ENCODE peak calls at places on chromosomes 12 and 14, in four cellular contexts. E is pancreas, Y is cardiac muscle cell, K is endothelial cell of umbilical vein. C is an unnamed sample.

GRCh38 chr12:126602611-126603010 is 1537.4 kb downstream of the AACS start:
- DNase-seq in E (no peak), Y (no peak), K (no peak), C (no peak)

GRCh38 chr12:6443361-6443983 is 1.3 kb upstream of the CD27 start:
- DNase-seq in E (no peak), Y (no peak), K (no peak), C (no peak)

GRCh38 chr14:77882098-77882497 is 82.2 kb downstream of the ADCK1 start:
- DNase-seq in E (peak), Y (peak), K (no peak), C (peak)

GRCh38 chr12:100295764-100296555 is 29.0 kb downstream of the SCYL2 start:
- DNase-seq in E (no peak), Y (no peak), K (peak), C (no peak)

GRCh38 chr12:112381421-112381897 is 772 bp downstream of the HECTD4 start:
- DNase-seq in E (no peak), Y (no peak), K (peak), C (no peak)

GRCh38 chr12:94186461-94187237 is 38.3 kb downstream of the PLXNC1 start:
- DNase-seq in E (peak), Y (peak), K (no peak), C (peak)

GRCh38 chr14:69046468-69046867 is 67.4 kb upstream of the ACTN1 start:
- DNase-seq in E (no peak), Y (peak), K (peak), C (no peak)

GRCh38 chr12:112421363-112421762 is 2.6 kb downstream of the PTPN11 start:
- DNase-seq in E (no peak), Y (no peak), K (no peak), C (no peak)

GRCh38 chr14:64232095-64232830 is 61.9 kb downstream of the ESR2 start:
- DNase-seq in E (no peak), Y (peak), K (peak), C (no peak)

GRCh38 chr14:41606249-41607118 is at the start of gene LRFN5:
- DNase-seq in E (peak), Y (peak), K (no peak), C (no peak)

GRCh38 chr12:24631691-24632090 is 317.2 kb downstream of the BCAT1 start:
- DNase-seq in E (no peak), Y (no peak), K (no peak), C (no peak)

GRCh38 chr14:76784881-76785280 is 23.6 kb downstream of the VASH1 start:
- DNase-seq in E (peak), Y (peak), K (peak), C (peak)

GRCh38 chr12:124994435-124994975 is 1.1 kb downstream of the BRI3BP start:
- DNase-seq in E (no peak), Y (peak), K (no peak), C (no peak)

DNA sequence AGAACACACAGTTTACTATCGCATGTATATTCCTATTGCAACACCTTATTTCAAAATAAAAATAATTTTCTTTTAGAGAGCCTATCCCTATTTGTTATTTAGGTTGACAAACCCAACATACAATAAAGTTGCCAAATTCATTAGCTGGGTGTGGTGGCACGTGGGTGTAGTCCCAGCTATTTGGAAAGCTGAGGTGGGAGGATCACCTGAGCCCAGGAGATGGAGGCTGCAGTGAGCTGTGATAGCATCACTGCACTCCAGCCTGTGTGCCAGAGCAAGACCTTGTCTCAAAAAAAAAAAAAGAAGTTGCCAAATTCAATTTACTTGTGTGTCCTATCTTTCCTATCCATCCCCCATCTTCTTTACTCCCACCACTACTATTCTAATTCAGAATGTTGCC is 23.9 kb downstream of the DENND5B start:
- DNase-seq in E (no peak), Y (no peak), K (no peak), C (no peak)
- H3K27ac ChIP-seq in E (no peak), Y (no peak), K (no peak), C (no peak)

DNA sequence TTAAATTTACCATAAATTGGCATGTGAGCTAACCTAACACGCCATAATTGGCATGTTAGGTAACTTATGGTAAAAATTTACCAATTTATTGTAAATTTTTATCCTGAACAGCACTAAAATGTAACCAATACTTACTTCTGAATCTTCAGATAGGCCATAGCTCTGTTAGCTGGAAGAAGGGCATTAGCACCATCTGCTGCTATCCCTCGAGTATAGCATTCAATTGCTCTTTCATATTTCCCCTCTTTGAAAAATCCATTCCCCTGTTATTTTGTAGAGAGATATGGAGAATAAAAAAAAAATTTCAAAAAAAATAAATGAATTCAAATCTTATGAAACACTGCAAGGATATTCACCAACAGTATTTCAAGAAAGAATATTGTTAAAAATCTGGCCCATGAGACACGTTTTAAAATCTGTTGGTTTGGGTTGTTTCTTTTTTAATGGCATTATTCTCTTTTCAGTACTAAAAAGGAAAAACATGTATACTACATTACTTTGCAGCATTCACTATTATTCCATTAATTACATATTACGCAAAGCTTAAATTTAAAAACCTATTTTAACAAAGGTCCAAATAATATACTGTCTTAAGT is 19.1 kb downstream of the RPAP3 start:
- DNase-seq in E (no peak), Y (peak), K (peak), C (no peak)
- TF ChIP-seq CTCF in E (no peak), Y (peak), K (peak), C (peak)

DNA sequence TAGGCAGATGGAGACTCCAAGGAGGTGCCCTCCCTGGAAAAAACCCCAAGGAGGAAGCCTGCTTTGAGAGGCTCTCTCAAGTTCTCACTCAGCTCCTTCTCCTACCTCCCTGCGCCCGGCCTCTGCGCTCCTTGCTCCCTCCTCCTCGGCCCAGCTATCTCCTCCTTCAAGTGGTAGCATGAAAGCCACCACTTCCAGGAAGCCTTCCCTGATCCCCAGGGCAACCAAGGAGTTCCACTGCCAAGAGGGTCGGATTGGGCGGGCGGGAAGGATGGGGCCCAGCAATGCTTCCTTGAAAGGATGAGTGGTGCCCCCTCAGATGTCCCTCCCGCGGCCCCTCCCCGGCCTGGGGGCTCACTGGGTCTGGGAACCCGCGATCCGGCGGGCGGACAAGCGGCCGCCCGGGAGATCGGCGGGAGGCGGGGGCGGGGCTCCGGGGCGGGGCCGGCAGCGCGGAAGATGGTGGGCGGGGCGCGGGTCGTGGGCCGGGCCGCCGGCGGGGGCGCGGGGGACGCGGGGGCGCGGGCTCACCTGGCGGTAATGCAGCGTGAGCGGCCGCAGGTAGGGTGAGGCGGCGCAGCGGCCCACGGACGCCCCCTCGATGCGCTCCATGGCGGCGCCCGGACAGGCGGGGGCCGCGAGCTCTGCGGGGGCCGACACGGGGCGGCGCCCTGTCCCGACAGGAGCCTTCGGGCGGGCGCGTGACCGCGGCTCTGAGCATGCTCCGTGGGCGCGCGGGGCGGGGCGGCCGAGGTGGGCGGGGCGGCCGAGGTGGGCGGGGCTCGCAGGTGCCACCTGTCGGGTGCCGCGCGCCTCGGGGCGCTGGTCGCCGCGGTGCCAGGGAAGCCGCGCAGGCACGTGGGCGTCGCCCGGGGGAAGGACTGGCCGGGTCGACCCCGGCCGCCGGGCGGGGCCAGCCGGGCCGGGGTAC is at the start of gene NUDT14:
- DNase-seq in E (peak), Y (peak), K (peak), C (peak)
- H3K27ac ChIP-seq in E (no peak), Y (no peak), K (no peak), C (no peak)

GRCh38 chr14:53932966-53933365 is 23.7 kb downstream of the BMP4 start:
- DNase-seq in E (no peak), Y (no peak), K (peak), C (no peak)

GRCh38 chr14:53934778-53935414 is 21.7 kb downstream of the BMP4 start:
- DNase-seq in E (no peak), Y (no peak), K (no peak), C (no peak)

GRCh38 chr14:53925201-53925766 is 31.3 kb downstream of the BMP4 start:
- DNase-seq in E (no peak), Y (peak), K (no peak), C (no peak)

GRCh38 chr14:53927171-53927570 is 29.5 kb downstream of the BMP4 start:
- DNase-seq in E (no peak), Y (peak), K (no peak), C (no peak)

DNA sequence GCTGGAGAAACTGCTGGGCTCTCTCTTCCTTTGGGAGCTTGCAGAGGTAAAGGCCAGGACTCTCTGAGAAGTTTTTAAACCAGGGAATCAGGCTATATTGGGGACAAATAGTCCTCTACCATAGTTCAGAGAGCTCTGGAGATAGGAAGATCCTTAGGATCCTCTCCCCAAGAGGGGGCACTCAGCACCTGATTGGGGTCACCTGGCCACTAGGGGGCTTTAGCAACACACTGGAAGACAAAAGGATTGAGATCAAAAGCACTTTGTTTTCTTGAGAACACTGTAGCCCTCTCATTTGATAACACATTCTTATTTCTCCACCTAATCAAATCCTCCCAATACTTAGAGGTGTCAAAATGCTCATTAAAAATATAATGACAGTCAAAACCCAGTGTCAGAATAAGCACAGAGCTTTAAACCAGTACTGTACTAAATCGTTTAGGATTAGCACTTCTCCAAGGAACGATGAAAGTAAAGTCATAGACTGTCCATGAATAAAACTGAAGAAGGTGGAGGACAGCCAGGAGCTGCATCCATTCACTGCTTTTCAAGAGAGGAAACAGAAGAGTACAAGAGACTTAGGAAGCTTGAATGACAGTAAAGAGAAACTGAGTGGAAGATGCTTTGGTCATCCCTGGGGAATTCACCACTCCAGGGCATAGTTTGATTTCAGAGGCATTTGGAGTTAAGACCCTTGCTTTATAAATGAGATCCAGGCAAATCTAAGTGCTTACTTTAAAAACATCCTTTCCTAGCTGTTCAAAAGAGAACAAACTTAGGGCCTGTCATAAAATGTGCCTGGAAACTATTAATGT is 26.5 kb downstream of the BMP4 start:
- DNase-seq in E (peak), Y (no peak), K (no peak), C (no peak)
- TF ChIP-seq CTCF in E (peak), Y (peak), K (peak), C (peak)

DNA sequence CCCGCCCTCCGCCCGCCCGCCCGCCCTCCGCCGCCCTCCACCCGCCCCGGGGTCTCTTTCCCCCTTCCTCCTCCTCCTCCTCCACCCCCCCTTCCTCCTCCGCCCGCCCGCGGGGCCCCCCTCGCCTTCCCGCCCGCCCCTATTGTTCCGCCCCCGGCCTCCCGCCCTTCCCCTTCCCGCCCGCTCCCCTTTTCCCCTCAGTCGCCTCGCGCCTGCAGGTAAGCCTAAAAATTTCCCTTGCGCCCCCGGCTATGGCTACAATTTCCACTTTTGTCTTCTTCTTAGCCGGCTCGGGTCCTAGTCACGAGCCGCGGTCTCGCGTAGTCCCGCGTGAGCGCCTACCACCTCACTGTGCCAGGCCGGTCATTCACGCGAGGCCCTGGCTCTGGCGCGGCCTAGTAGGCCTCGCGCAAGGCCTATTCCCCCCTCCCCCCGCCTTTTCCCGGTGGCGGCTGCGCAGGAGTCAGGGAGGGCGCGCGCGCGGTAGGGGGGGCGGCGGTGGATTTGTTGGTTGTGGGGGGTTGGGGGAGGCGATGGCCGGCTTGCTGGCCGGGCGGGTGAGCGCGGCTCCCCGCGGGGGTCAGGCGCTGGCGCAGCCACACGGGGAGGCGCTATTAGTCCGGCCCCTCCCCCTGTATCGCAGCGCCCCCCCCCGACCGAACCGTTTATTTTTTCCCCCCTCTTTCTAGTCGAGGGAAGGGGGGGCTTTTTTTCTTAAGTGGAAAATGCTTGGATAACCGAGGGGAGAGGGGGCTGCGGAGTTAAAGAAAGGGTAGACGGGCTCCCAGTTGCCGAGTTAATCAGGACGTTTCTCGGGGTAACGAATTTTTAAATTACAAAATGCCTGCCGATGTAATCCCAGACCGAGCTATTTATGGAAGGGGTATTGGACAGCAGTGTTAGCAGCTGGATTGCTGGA is 516 bp downstream of the PCBP2 start:
- DNase-seq in E (peak), Y (peak), K (peak), C (peak)
- H3K27ac ChIP-seq in E (peak), Y (peak), K (peak), C (peak)

GRCh38 chr12:14111230-14111865 is 129.9 kb upstream of the GRIN2B start:
- DNase-seq in E (no peak), Y (no peak), K (no peak), C (no peak)
- TF ChIP-seq CTCF in E (no peak), Y (no peak), K (no peak), C (no peak)

DNA sequence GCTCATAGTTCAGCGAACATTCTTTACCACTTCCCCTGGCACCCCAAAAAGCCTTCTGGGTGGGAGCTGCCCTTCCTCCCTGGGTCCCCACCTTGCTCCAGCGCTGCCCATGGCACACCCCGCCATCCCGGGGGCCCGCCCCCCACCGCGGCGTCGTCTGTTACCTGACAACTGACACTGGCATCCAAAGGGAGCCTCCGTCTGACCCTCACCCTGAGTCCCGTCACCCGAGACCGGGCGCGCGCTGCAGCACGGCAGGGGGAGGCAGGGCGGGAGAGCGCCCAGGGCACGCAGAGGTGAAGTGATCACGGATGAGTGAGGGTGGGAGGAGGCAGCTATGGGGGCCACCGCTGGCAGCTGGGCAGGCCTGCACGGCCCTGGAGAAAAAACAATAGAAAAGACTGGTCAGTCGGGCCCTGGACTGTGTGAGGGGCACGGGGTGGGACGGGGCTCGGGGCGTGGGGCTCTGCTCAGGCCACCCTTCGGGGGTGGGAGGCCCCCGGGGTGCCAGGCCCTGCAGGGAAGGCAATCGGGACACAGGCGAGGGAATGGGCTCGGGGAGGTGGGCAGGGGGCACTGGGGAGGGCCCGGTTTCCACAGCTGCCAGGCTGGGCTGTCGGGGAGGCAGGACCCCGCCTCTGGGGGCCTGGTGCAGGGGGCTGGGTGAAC is 40.7 kb downstream of the BCL11B start:
- DNase-seq in E (no peak), Y (no peak), K (no peak), C (no peak)
- H3K27ac ChIP-seq in E (no peak), Y (peak), K (no peak), C (no peak)

DNA sequence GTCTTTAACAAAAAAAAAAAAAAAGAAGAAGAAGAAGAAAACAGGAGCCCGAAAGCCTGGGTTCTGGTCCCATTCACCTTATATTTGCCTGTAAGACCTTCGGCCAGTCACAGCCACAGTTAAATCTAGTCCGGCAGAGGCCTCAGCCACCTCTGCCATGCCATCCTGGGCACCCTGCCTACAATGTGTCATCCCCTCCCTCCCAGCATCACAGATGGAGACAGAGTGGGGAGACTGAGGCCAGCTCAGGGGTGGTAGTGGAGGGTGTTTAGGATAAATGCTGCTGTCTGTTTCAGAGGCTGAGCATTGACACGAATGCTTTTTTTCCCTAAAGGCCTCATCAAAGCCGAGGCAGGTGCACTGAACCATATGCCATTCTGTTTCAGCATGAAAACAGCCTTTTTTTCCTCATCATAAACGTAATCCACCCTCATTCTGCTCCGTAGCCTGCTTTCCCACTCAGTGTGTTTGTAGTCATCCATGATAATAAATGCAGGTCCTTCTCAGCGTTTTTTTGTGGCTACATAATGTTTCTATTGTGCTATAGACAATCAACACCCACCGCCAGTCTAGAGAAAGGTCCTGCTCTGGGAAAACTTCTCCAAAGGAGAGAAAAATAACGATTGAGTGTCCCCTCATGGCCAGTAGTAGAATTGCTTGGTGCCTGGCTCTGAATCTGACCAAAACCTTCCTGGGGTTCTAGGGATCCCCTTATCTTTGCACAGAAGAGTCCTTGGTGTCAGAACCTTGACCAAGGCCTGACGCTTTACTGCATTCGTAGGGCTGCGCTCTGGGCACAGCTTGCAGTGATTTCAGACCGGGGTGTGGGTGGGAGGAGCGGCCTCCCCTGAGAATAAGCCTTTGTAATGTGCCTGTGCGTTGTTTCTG is 41.1 kb upstream of the TSPAN9 start:
- DNase-seq in E (no peak), Y (peak), K (peak), C (peak)
- TF ChIP-seq CTCF in E (no peak), Y (peak), K (peak), C (peak)

GRCh38 chr14:104678346-104678745 is 11.1 kb upstream of the INF2 start:
- DNase-seq in E (peak), Y (peak), K (no peak), C (no peak)
- H3K27ac ChIP-seq in E (no peak), Y (peak), K (peak), C (peak)

DNA sequence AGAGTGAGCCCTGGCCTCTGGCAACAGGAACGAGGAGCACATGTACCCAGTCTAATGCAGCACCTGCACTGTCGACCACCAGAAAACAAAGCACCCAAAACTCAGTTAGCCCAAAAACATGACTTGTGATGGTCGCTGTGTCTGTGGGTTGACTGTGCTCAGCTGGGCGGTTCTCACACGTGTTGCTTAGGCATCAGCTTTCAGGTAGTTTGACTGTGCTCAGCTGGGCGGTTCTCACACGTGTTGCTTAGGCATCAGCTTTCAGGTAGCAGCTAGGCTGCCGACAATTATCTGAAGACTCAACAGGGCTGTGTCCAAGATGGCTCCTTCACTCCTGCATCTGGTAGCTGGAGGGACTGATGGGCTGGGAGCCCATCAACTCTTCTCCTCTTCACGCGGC is 1.2 kb upstream of the LRCOL1 start:
- DNase-seq in E (no peak), Y (no peak), K (no peak), C (no peak)
- TF ChIP-seq CTCF in E (no peak), Y (no peak), K (no peak), C (no peak)